ENCODE peak calls at places on chromosomes 13 and 19, in five cellular contexts. P, N, Q, X and L are unnamed samples.

GRCh38 chr13:23766199-23766771 is 122.9 kb downstream of the MIPEP start:
- DNase-seq in N (no peak), X (no peak), Q (no peak), P (no peak), L (no peak)

GRCh38 chr19:7874080-7874856 is at the start of gene PRR36:
- DNase-seq in P (no peak), Q (peak; percentile 88), X (peak; percentile 34), N (no peak), L (peak; percentile 74)

GRCh38 chr13:41411536-41411935 is 45.8 kb upstream of the RGCC start:
- DNase-seq in N (no peak), Q (no peak), X (peak; percentile 3), P (peak; percentile 50), L (peak; percentile 17)

GRCh38 chr19:49506575-49507105 is 5.8 kb upstream of the FCGRT start:
- DNase-seq in Q (no peak), N (peak; percentile 53), P (peak; percentile 47), X (no peak), L (peak; percentile 70)

GRCh38 chr13:98706446-98707110 is 45.9 kb downstream of the SLC15A1 start:
- DNase-seq in X (no peak), Q (no peak), P (peak; percentile 38), N (no peak), L (peak; percentile 33)

GRCh38 chr13:63198076-63198475 is 1782.4 kb upstream of the PCDH20 start:
- DNase-seq in X (no peak), N (no peak), P (no peak), Q (peak; percentile 96), L (no peak)

GRCh38 chr13:94537740-94538630 is 58.0 kb downstream of the TGDS start:
- DNase-seq in X (no peak), P (peak; percentile 57), Q (no peak), N (no peak), L (no peak)

GRCh38 chr19:48398329-48399235 is 5.1 kb downstream of the GRIN2D start:
- DNase-seq in P (peak; percentile 63), X (no peak), N (peak; percentile 74), Q (peak; percentile 56), L (peak; percentile 71)

GRCh38 chr13:50529154-50529882 is 314.2 kb downstream of the DLEU7 start:
- DNase-seq in P (peak; percentile 83), X (peak; percentile 26), Q (no peak), N (no peak), L (peak; percentile 58)

GRCh38 chr19:5072115-5072514 is 103.2 kb downstream of the KDM4B start:
- DNase-seq in P (no peak), Q (no peak), N (no peak), X (no peak), L (no peak)

GRCh38 chr19:34430738-34431625 is 2.8 kb downstream of the UBA2 start:
- DNase-seq in Q (no peak), X (no peak), P (peak; percentile 60), N (peak; percentile 3), L (peak; percentile 37)

GRCh38 chr13:55948175-55948574 is 1192.5 kb upstream of the PRR20A start:
- DNase-seq in X (no peak), P (no peak), Q (no peak), N (no peak), L (no peak)

GRCh38 chr13:42048625-42049453 is at the start of gene DGKH:
- DNase-seq in N (no peak), Q (peak; percentile 29), P (peak; percentile 59), X (peak; percentile 85), L (peak; percentile 77)

GRCh38 chr13:35859981-35860380 is 271.2 kb downstream of the DCLK1 start:
- DNase-seq in Q (no peak), P (no peak), N (no peak), X (no peak), L (no peak)

GRCh38 chr19:45097776-45098520 is 5.0 kb downstream of the PPP1R37 start:
- DNase-seq in N (no peak), Q (no peak), X (no peak), P (peak; percentile 83), L (peak; percentile 95)

GRCh38 chr19:964116-964520 is 20.0 kb upstream of the WDR18 start:
- DNase-seq in N (no peak), Q (no peak), X (no peak), P (no peak), L (no peak)

GRCh38 chr13:75263741-75264407 is 218.1 kb downstream of the TBC1D4 start:
- DNase-seq in Q (no peak), P (no peak), X (no peak), N (no peak), L (no peak)

GRCh38 chr19:32287086-32287485 is 58.3 kb upstream of the ZNF507 start:
- DNase-seq in P (no peak), X (no peak), Q (no peak), N (no peak), L (no peak)

GRCh38 chr13:104691765-104692164 is 1625.5 kb upstream of the SLC10A2 start:
- DNase-seq in X (no peak), Q (no peak), N (no peak), P (no peak), L (no peak)

GRCh38 chr13:85557651-85558050 is 241.6 kb downstream of the SLITRK6 start:
- DNase-seq in P (no peak), N (no peak), X (no peak), Q (no peak), L (no peak)

GRCh38 chr13:45242070-45242469 is 41.2 kb upstream of the KCTD4 start:
- DNase-seq in P (peak; percentile 76), N (peak; percentile 64), X (no peak), Q (no peak), L (peak; percentile 16)

GRCh38 chr19:17938092-17938845 is 5.5 kb downstream of the CCDC124 start:
- DNase-seq in X (peak; percentile 13), N (no peak), P (peak; percentile 89), Q (peak; percentile 42), L (peak; percentile 94)

GRCh38 chr13:81089758-81090157 is 748.8 kb upstream of the SPRY2 start:
- DNase-seq in Q (no peak), X (no peak), N (no peak), P (no peak), L (no peak)

GRCh38 chr19:54653181-54653809 is 9.5 kb upstream of the LILRB4 start:
- DNase-seq in Q (no peak), N (no peak), P (peak; percentile 13), X (no peak), L (peak; percentile 32)

GRCh38 chr13:110266983-110267382 is 40.0 kb downstream of the COL4A1 start:
- DNase-seq in N (no peak), Q (no peak), P (no peak), X (no peak), L (no peak)

GRCh38 chr13:39144941-39145533 is 106.8 kb downstream of the NHLRC3 start:
- DNase-seq in N (no peak), X (peak; percentile 11), Q (peak; percentile 6), P (peak; percentile 70), L (peak; percentile 43)

GRCh38 chr19:44814132-44814470 is 5.2 kb downstream of the BCAM start:
- DNase-seq in N (no peak), X (no peak), P (no peak), Q (no peak), L (no peak)

GRCh38 chr13:33016414-33017409 is at the start of gene KL:
- DNase-seq in Q (no peak), X (no peak), P (no peak), N (no peak), L (peak; percentile 2)

GRCh38 chr19:22882797-22883196 is 50.7 kb downstream of the ZNF723 start:
- DNase-seq in N (peak; percentile 34), P (peak; percentile 43), Q (no peak), X (no peak), L (peak; percentile 4)

GRCh38 chr13:27792393-27793218 is at the start of gene GSX1:
- DNase-seq in X (peak; percentile 12), N (no peak), Q (no peak), P (peak; percentile 44), L (peak; percentile 83)

GRCh38 chr13:36088001-36088400 is 43.2 kb downstream of the DCLK1 start:
- DNase-seq in P (peak; percentile 68), N (no peak), Q (no peak), X (no peak), L (peak; percentile 4)

GRCh38 chr19:51398096-51398704 is 7.8 kb upstream of the C19orf84 start:
- DNase-seq in P (peak; percentile 24), X (no peak), Q (no peak), N (peak; percentile 24), L (no peak)

GRCh38 chr19:6125571-6125989 is 9.9 kb upstream of the ACSBG2 start:
- DNase-seq in P (peak; percentile 77), Q (peak; percentile 53), N (peak; percentile 32), X (peak; percentile 6), L (peak; percentile 77)

GRCh38 chr13:43008591-43008990 is 14.8 kb upstream of the DNAJC15 start:
- DNase-seq in N (no peak), X (no peak), Q (no peak), P (no peak), L (no peak)

GRCh38 chr19:14770136-14770535 is 8.2 kb downstream of the ADGRE2 start:
- DNase-seq in P (no peak), Q (no peak), N (no peak), X (no peak), L (no peak)

GRCh38 chr13:50527612-50528509 is 315.6 kb downstream of the DLEU7 start:
- DNase-seq in N (no peak), P (peak; percentile 38), X (no peak), Q (no peak), L (no peak)

GRCh38 chr13:75485286-75486062 is 3.5 kb upstream of the TBC1D4 start:
- DNase-seq in Q (no peak), N (no peak), P (peak; percentile 40), X (no peak), L (peak; percentile 21)

GRCh38 chr19:12782424-12783225 is 7.3 kb upstream of the HOOK2 start:
- DNase-seq in N (peak; percentile 63), Q (peak; percentile 85), X (peak; percentile 87), P (no peak), L (peak; percentile 89)